ENCODE peak calls at places on chromosomes 3 and 15, in seven cellular contexts. X is adrenal gland, F is endothelial cell of umbilical vein, U is tibial nerve, E is thyroid gland, D is ovary, T is esophagus muscularis mucosa. P is an unnamed sample.

GRCh38 chr3:141945726-141946125 is 69.3 kb downstream of the ATP1B3 start:
- DNase-seq in X (no peak), F (no peak), D (no peak), T (no peak), E (no peak), U (no peak), P (no peak)

GRCh38 chr3:24379936-24380335 is 114.7 kb downstream of the THRB start:
- DNase-seq in F (no peak), E (no peak), D (no peak), U (no peak), T (no peak), X (no peak), P (no peak)

GRCh38 chr15:80779658-80780415 is 667 bp downstream of the CEMIP start:
- DNase-seq in X (no peak), D (peak; percentile 66), U (no peak), F (peak; percentile 19), T (no peak), E (peak; percentile 17), P (no peak)

GRCh38 chr3:128799650-128800049 is 73.7 kb downstream of the RAB7A start:
- DNase-seq in X (no peak), D (no peak), F (no peak), E (no peak), U (no peak), T (no peak), P (no peak)

GRCh38 chr3:185552358-185552877 is at the start of gene LIPH:
- DNase-seq in T (no peak), X (no peak), D (no peak), E (no peak), U (no peak), F (no peak), P (no peak)

GRCh38 chr3:190125669-190126068 is 5.0 kb upstream of the P3H2 start:
- DNase-seq in U (no peak), X (no peak), F (no peak), E (no peak), T (no peak), D (no peak), P (no peak)

GRCh38 chr15:49918106-49918505 is 200.9 kb downstream of the ATP8B4 start:
- DNase-seq in U (no peak), X (peak; percentile 72), F (peak; percentile 1), D (no peak), T (no peak), E (no peak), P (no peak)

GRCh38 chr3:94937980-94938379 is 875.1 kb downstream of the NSUN3 start:
- DNase-seq in F (no peak), X (no peak), U (no peak), D (no peak), T (no peak), E (no peak), P (no peak)

GRCh38 chr3:149967067-149967685 is 3.5 kb downstream of the PFN2 start:
- DNase-seq in X (no peak), E (no peak), F (peak; percentile 54), D (no peak), T (no peak), U (no peak), P (no peak)

GRCh38 chr3:181782306-181782924 is 70.7 kb downstream of the SOX2 start:
- DNase-seq in D (no peak), T (no peak), U (no peak), F (peak; percentile 58), E (no peak), X (no peak), P (no peak)

GRCh38 chr15:57356178-57356577 is 20.1 kb upstream of the CGNL1 start:
- DNase-seq in X (no peak), F (no peak), D (no peak), T (no peak), U (no peak), E (no peak), P (no peak)

GRCh38 chr3:76370749-76371148 is 585.4 kb upstream of the ZNF717 start:
- DNase-seq in U (no peak), T (no peak), E (no peak), F (no peak), D (no peak), X (no peak), P (no peak)

GRCh38 chr15:79059081-79059572 is 31.5 kb downstream of the RASGRF1 start:
- DNase-seq in X (no peak), F (no peak), U (no peak), T (no peak), E (no peak), D (no peak), P (no peak)

GRCh38 chr15:79058260-79058850 is 32.2 kb downstream of the RASGRF1 start:
- DNase-seq in D (no peak), U (no peak), T (no peak), X (no peak), E (no peak), F (no peak), P (no peak)

GRCh38 chr15:79054350-79054749 is 36.2 kb downstream of the RASGRF1 start:
- DNase-seq in X (no peak), T (no peak), D (no peak), E (no peak), F (no peak), U (no peak), P (no peak)

GRCh38 chr15:79060175-79060574 is 30.4 kb downstream of the RASGRF1 start:
- DNase-seq in F (no peak), U (no peak), X (no peak), E (no peak), T (no peak), D (no peak), P (no peak)

GRCh38 chr15:79057050-79057449 is 33.5 kb downstream of the RASGRF1 start:
- DNase-seq in F (no peak), T (no peak), E (no peak), U (no peak), D (no peak), X (no peak), P (no peak)
- H3K27me3 ChIP-seq in F (no peaks in the 10 kb centered on the region), T (no peaks in the 10 kb centered on the region), E (no peaks in the 10 kb centered on the region), U (no peaks in the 10 kb centered on the region), D (no peaks in the 10 kb centered on the region), X (no peaks in the 10 kb centered on the region), P (no peaks in the 10 kb centered on the region)

GRCh38 chr3:136741063-136741462 is 11.1 kb downstream of the STAG1 start:
- DNase-seq in E (no peak), F (no peak), T (no peak), U (no peak), D (no peak), X (no peak), P (no peak)

GRCh38 chr3:136734382-136735070 is 17.7 kb downstream of the STAG1 start:
- DNase-seq in U (no peak), T (no peak), D (no peak), E (no peak), X (no peak), F (peak; percentile 55), P (no peak)

GRCh38 chr3:136735103-136735502 is 17.1 kb downstream of the STAG1 start:
- DNase-seq in E (no peak), X (no peak), T (no peak), F (no peak), U (no peak), D (no peak), P (no peak)

DNA sequence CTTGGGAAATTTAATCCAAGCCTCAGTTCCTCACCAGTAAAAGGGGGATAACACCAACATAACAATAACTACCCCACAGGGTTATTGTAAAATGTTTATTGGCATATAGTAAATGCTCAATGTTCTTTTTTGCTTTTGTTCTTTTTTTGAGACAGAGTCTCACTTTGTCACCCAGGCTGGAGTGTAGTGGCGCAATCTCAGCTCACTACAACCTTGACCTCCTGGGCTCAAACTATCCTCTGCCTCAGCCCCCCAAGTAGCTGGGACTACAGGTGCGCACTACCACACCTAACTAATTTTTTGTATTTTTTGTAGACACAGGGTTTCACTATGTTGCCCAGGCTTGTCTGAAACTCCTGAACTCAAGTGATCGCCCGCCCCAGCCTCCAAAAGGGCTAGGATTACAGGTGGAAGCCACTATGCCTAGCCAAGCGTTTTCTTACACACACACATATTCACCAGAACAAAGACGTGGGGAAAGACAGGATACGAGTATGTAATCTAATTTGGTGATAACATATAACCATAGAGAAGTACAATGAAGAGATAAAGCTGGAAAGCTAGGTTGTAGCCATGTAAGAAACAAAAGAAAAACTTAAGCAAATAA is 11.7 kb downstream of the STAG1 start:
- DNase-seq in X (no peak), F (no peak), T (no peak), U (no peak), D (no peak), E (no peak), P (no peak)
- H3K4me1 ChIP-seq in X (peaks cover 15% of the 10 kb centered on the region), F (no peaks in the 10 kb centered on the region), T (peaks cover 7% of the 10 kb centered on the region), U (peaks cover 2% of the 10 kb centered on the region), D (no peaks in the 10 kb centered on the region), E (no peaks in the 10 kb centered on the region), P (peaks cover 37% of the 10 kb centered on the region)

GRCh38 chr3:48599509-48600285 is 4.6 kb upstream of the COL7A1 start:
- DNase-seq in X (no peak), T (no peak), D (no peak), U (no peak), F (no peak), E (no peak), P (no peak)
- TF ChIP-seq POLR2A in X (no peak), T (no peak), D (no peak), U (no peak), F (no peak), E (no peak), P (no peak)

DNA sequence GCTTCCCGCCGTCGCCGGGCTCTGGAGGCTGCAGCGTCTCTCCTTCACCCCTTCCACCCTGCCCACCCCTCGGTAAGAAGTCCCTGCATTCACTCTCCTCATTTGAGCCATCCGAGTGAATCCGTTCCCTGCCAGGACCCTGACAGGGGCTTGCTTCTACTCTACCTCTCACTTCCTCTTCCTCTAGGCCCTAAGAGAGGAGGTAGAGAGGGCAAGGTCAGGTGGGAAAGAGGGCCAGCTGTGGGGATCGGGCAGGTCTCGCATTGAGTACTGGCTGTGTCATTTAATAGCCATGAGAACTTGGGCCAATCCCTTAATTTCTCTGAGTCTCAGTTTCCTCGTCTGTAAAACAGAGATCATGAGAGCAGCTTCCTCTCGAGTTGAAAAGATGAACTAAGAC is 283.6 kb downstream of the UACA start:
- DNase-seq in X (no peak), T (no peak), E (no peak), U (no peak), F (no peak), D (no peak), P (no peak)
- H3K27me3 ChIP-seq in X (no peaks in the 10 kb centered on the region), T (no peaks in the 10 kb centered on the region), E (no peaks in the 10 kb centered on the region), U (no peaks in the 10 kb centered on the region), F (peaks cover 2% of the 10 kb centered on the region), D (no peaks in the 10 kb centered on the region), P (no peaks in the 10 kb centered on the region)